ENCODE peak calls at places on chromosomes 4 and X, in seven cellular contexts. One of them, this sample, is unnamed. For H3K4me1, the result is how much of the 10 kb centered on the place peaks cover.

GRCh38 chr4:16865209-16865896 is 33.1 kb downstream of the LDB2 start:
- DNase-seq in mesenchymal stem cell: no peak
- DNase-seq in HAP-1: no peak
- DNase-seq in BE2C: no peak
- DNase-seq in A673: no peak
- DNase-seq in gastrocnemius medialis: no peak
- DNase-seq in mammary epithelial cell: no peak
- DNase-seq in this sample: no peak

GRCh38 chr4:104930298-104930697 is 216.4 kb upstream of the TET2 start:
- DNase-seq in mammary epithelial cell: no peak
- DNase-seq in BE2C: no peak
- DNase-seq in A673: no peak
- DNase-seq in HAP-1: no peak
- DNase-seq in gastrocnemius medialis: no peak
- DNase-seq in mesenchymal stem cell: no peak
- DNase-seq in this sample: no peak

GRCh38 chr4:123260429-123261052 is 136.1 kb upstream of the SPRY1 start:
- DNase-seq in BE2C: no peak
- DNase-seq in mesenchymal stem cell: no peak
- DNase-seq in gastrocnemius medialis: no peak
- DNase-seq in A673: peak
- DNase-seq in mammary epithelial cell: no peak
- DNase-seq in HAP-1: no peak
- DNase-seq in this sample: no peak

GRCh38 chr4:17770845-17771244 is 10.6 kb downstream of the FAM184B start:
- DNase-seq in gastrocnemius medialis: no peak
- DNase-seq in BE2C: no peak
- DNase-seq in mesenchymal stem cell: no peak
- DNase-seq in A673: no peak
- DNase-seq in mammary epithelial cell: peak
- DNase-seq in HAP-1: no peak
- DNase-seq in this sample: peak

GRCh38 chr4:30696195-30696594 is 24.0 kb upstream of the PCDH7 start:
- DNase-seq in gastrocnemius medialis: no peak
- DNase-seq in mammary epithelial cell: no peak
- DNase-seq in BE2C: no peak
- DNase-seq in A673: no peak
- DNase-seq in HAP-1: no peak
- DNase-seq in mesenchymal stem cell: no peak
- DNase-seq in this sample: peak

GRCh38 chr4:41468122-41468521 is 69.8 kb upstream of the LIMCH1 start:
- DNase-seq in HAP-1: peak
- DNase-seq in A673: no peak
- DNase-seq in gastrocnemius medialis: no peak
- DNase-seq in mesenchymal stem cell: no peak
- DNase-seq in BE2C: no peak
- DNase-seq in mammary epithelial cell: no peak
- DNase-seq in this sample: no peak

GRCh38 chr4:112862318-112862674 is 187.2 kb upstream of the ANK2 start:
- DNase-seq in mesenchymal stem cell: no peak
- DNase-seq in HAP-1: no peak
- DNase-seq in mammary epithelial cell: no peak
- DNase-seq in A673: no peak
- DNase-seq in gastrocnemius medialis: no peak
- DNase-seq in BE2C: no peak
- DNase-seq in this sample: no peak

GRCh38 chrX:23885803-23886202 is 21.9 kb downstream of the APOO start:
- DNase-seq in A673: peak
- DNase-seq in mesenchymal stem cell: no peak
- DNase-seq in mammary epithelial cell: no peak
- DNase-seq in BE2C: no peak
- DNase-seq in gastrocnemius medialis: no peak
- DNase-seq in HAP-1: no peak
- DNase-seq in this sample: no peak

GRCh38 chr4:161714022-161714751 is 449.6 kb downstream of the FSTL5 start:
- DNase-seq in mammary epithelial cell: peak
- DNase-seq in HAP-1: no peak
- DNase-seq in A673: peak
- DNase-seq in gastrocnemius medialis: no peak
- DNase-seq in mesenchymal stem cell: peak
- DNase-seq in BE2C: no peak
- DNase-seq in this sample: peak

GRCh38 chrX:11381464-11381863 is 88.3 kb downstream of the AMELX start:
- DNase-seq in A673: peak
- DNase-seq in BE2C: peak
- DNase-seq in mesenchymal stem cell: peak
- DNase-seq in gastrocnemius medialis: peak
- DNase-seq in mammary epithelial cell: peak
- DNase-seq in HAP-1: peak
- DNase-seq in this sample: peak

GRCh38 chrX:12548746-12549145 is 242.5 kb upstream of the PRPS2 start:
- DNase-seq in BE2C: no peak
- DNase-seq in mammary epithelial cell: peak
- DNase-seq in mesenchymal stem cell: peak
- DNase-seq in gastrocnemius medialis: no peak
- DNase-seq in A673: peak
- DNase-seq in HAP-1: peak
- DNase-seq in this sample: no peak

GRCh38 chr4:154018659-154019058 is 229.8 kb upstream of the SFRP2 start:
- DNase-seq in HAP-1: peak
- DNase-seq in mammary epithelial cell: no peak
- DNase-seq in gastrocnemius medialis: no peak
- DNase-seq in BE2C: no peak
- DNase-seq in A673: peak
- DNase-seq in mesenchymal stem cell: no peak
- DNase-seq in this sample: no peak

GRCh38 chr4:189771696-189772361 is 168.8 kb upstream of the FRG1 start:
- DNase-seq in HAP-1: no peak
- DNase-seq in BE2C: no peak
- DNase-seq in mesenchymal stem cell: no peak
- DNase-seq in gastrocnemius medialis: no peak
- DNase-seq in mammary epithelial cell: peak
- DNase-seq in A673: no peak
- DNase-seq in this sample: no peak

GRCh38 chrX:65196758-65197371 is 220.6 kb upstream of the ZC4H2 start:
- DNase-seq in mesenchymal stem cell: no peak
- DNase-seq in BE2C: peak
- DNase-seq in gastrocnemius medialis: no peak
- DNase-seq in HAP-1: peak
- DNase-seq in A673: no peak
- DNase-seq in mammary epithelial cell: no peak
- DNase-seq in this sample: peak

GRCh38 chr4:153112071-153112460 is 92.2 kb upstream of the TRIM2 start:
- DNase-seq in A673: no peak
- DNase-seq in HAP-1: no peak
- DNase-seq in gastrocnemius medialis: no peak
- DNase-seq in BE2C: peak
- DNase-seq in mesenchymal stem cell: no peak
- DNase-seq in mammary epithelial cell: no peak
- DNase-seq in this sample: no peak

GRCh38 chrX:139448996-139449395 is 81.5 kb upstream of the F9 start:
- DNase-seq in mammary epithelial cell: no peak
- DNase-seq in gastrocnemius medialis: no peak
- DNase-seq in HAP-1: no peak
- DNase-seq in A673: peak
- DNase-seq in mesenchymal stem cell: no peak
- DNase-seq in BE2C: no peak
- DNase-seq in this sample: peak

GRCh38 chrX:106874075-106874474 is 29.1 kb downstream of the RIPPLY1 start:
- DNase-seq in mammary epithelial cell: no peak
- DNase-seq in HAP-1: peak
- DNase-seq in BE2C: no peak
- DNase-seq in A673: peak
- DNase-seq in gastrocnemius medialis: no peak
- DNase-seq in mesenchymal stem cell: peak
- DNase-seq in this sample: no peak

GRCh38 chr4:140790765-140791164 is 34.6 kb upstream of the TBC1D9 start:
- DNase-seq in mammary epithelial cell: peak
- DNase-seq in HAP-1: no peak
- DNase-seq in gastrocnemius medialis: peak
- DNase-seq in mesenchymal stem cell: no peak
- DNase-seq in A673: no peak
- DNase-seq in BE2C: no peak
- DNase-seq in this sample: peak

GRCh38 chrX:12702509-12703091 is 88.6 kb upstream of the PRPS2 start:
- DNase-seq in mammary epithelial cell: peak
- DNase-seq in mesenchymal stem cell: no peak
- DNase-seq in BE2C: peak
- DNase-seq in HAP-1: peak
- DNase-seq in A673: peak
- DNase-seq in gastrocnemius medialis: no peak
- DNase-seq in this sample: peak

GRCh38 chrX:623599-624323 is 6.8 kb upstream of the SHOX start:
- DNase-seq in A673: peak
- DNase-seq in HAP-1: no peak
- DNase-seq in gastrocnemius medialis: no peak
- DNase-seq in mammary epithelial cell: no peak
- DNase-seq in mesenchymal stem cell: no peak
- DNase-seq in BE2C: no peak
- DNase-seq in this sample: no peak

GRCh38 chr4:180538384-180539052 is 1704.7 kb upstream of the TENM3 start:
- DNase-seq in BE2C: no peak
- DNase-seq in A673: no peak
- DNase-seq in mesenchymal stem cell: no peak
- DNase-seq in gastrocnemius medialis: no peak
- DNase-seq in mammary epithelial cell: no peak
- DNase-seq in HAP-1: no peak
- DNase-seq in this sample: no peak

GRCh38 chr4:152663203-152664066 is 16.4 kb downstream of the TMEM154 start:
- DNase-seq in HAP-1: no peak
- DNase-seq in BE2C: no peak
- DNase-seq in mammary epithelial cell: no peak
- DNase-seq in mesenchymal stem cell: peak
- DNase-seq in gastrocnemius medialis: no peak
- DNase-seq in A673: no peak
- DNase-seq in this sample: no peak

GRCh38 chr4:89541998-89542397 is 234.4 kb upstream of the GPRIN3 start:
- DNase-seq in gastrocnemius medialis: no peak
- DNase-seq in mammary epithelial cell: no peak
- DNase-seq in A673: no peak
- DNase-seq in BE2C: no peak
- DNase-seq in mesenchymal stem cell: no peak
- DNase-seq in HAP-1: no peak
- DNase-seq in this sample: no peak

GRCh38 chr4:78558421-78558820 is 6.9 kb downstream of the ANXA3 start:
- DNase-seq in HAP-1: no peak
- DNase-seq in A673: no peak
- DNase-seq in mesenchymal stem cell: no peak
- DNase-seq in gastrocnemius medialis: no peak
- DNase-seq in mammary epithelial cell: peak
- DNase-seq in BE2C: no peak
- DNase-seq in this sample: peak

GRCh38 chr4:78560296-78560963 is 8.9 kb downstream of the ANXA3 start:
- DNase-seq in mammary epithelial cell: peak
- DNase-seq in BE2C: no peak
- DNase-seq in mesenchymal stem cell: peak
- DNase-seq in A673: no peak
- DNase-seq in gastrocnemius medialis: no peak
- DNase-seq in HAP-1: no peak
- DNase-seq in this sample: peak

GRCh38 chr4:78556655-78557054 is 5.1 kb downstream of the ANXA3 start:
- DNase-seq in mammary epithelial cell: peak
- DNase-seq in HAP-1: no peak
- DNase-seq in gastrocnemius medialis: no peak
- DNase-seq in BE2C: no peak
- DNase-seq in A673: no peak
- DNase-seq in mesenchymal stem cell: no peak
- DNase-seq in this sample: no peak

GRCh38 chr4:78561677-78562076 is 10.1 kb downstream of the ANXA3 start:
- DNase-seq in mesenchymal stem cell: no peak
- DNase-seq in A673: no peak
- DNase-seq in gastrocnemius medialis: no peak
- DNase-seq in HAP-1: no peak
- DNase-seq in mammary epithelial cell: no peak
- DNase-seq in BE2C: no peak
- DNase-seq in this sample: no peak

DNA sequence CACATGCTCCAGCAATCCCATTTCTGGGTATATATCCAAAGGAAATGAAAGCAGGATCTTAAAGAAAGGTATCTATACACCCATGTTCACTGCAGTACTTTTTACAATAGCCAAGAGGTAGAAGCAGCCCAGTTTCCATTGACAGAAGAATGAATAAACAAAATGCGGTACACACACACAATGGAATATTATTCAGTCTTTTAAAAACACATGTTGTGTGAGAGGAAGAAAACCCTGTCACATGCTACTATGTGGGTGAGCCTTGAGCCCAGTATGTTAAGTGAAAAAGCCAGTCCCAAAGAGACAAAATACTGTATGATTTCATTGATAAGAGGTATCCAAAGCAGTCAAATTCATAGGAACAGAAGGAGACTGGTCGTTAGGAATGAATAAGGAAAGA is 6.3 kb downstream of the ANXA3 start:
- DNase-seq in HAP-1: no peak
- DNase-seq in mammary epithelial cell: no peak
- DNase-seq in mesenchymal stem cell: no peak
- DNase-seq in BE2C: no peak
- DNase-seq in A673: no peak
- DNase-seq in gastrocnemius medialis: no peak
- DNase-seq in this sample: no peak
- H3K4me1 ChIP-seq in HAP-1: under half
- H3K4me1 ChIP-seq in mammary epithelial cell: half or more
- H3K4me1 ChIP-seq in mesenchymal stem cell: under half
- H3K4me1 ChIP-seq in BE2C: under half
- H3K4me1 ChIP-seq in A673: under half
- H3K4me1 ChIP-seq in gastrocnemius medialis: under half
- H3K4me1 ChIP-seq in this sample: half or more

GRCh38 chr4:175414602-175415001 is 397.5 kb downstream of the GPM6A start:
- DNase-seq in mesenchymal stem cell: no peak
- DNase-seq in BE2C: no peak
- DNase-seq in gastrocnemius medialis: no peak
- DNase-seq in HAP-1: no peak
- DNase-seq in mammary epithelial cell: no peak
- DNase-seq in A673: peak
- DNase-seq in this sample: no peak
- H3K4me1 ChIP-seq in mesenchymal stem cell: under half
- H3K4me1 ChIP-seq in BE2C: under half
- H3K4me1 ChIP-seq in gastrocnemius medialis: under half
- H3K4me1 ChIP-seq in HAP-1: under half
- H3K4me1 ChIP-seq in mammary epithelial cell: under half
- H3K4me1 ChIP-seq in A673: under half
- H3K4me1 ChIP-seq in this sample: under half

GRCh38 chr4:1716065-1716945 is 4.2 kb upstream of the SLBP start:
- DNase-seq in BE2C: no peak
- DNase-seq in HAP-1: no peak
- DNase-seq in gastrocnemius medialis: no peak
- DNase-seq in mesenchymal stem cell: no peak
- DNase-seq in A673: no peak
- DNase-seq in mammary epithelial cell: no peak
- DNase-seq in this sample: no peak
- H3K4me1 ChIP-seq in BE2C: under half
- H3K4me1 ChIP-seq in HAP-1: under half
- H3K4me1 ChIP-seq in gastrocnemius medialis: under half
- H3K4me1 ChIP-seq in mesenchymal stem cell: under half
- H3K4me1 ChIP-seq in A673: under half
- H3K4me1 ChIP-seq in mammary epithelial cell: under half
- H3K4me1 ChIP-seq in this sample: under half

DNA sequence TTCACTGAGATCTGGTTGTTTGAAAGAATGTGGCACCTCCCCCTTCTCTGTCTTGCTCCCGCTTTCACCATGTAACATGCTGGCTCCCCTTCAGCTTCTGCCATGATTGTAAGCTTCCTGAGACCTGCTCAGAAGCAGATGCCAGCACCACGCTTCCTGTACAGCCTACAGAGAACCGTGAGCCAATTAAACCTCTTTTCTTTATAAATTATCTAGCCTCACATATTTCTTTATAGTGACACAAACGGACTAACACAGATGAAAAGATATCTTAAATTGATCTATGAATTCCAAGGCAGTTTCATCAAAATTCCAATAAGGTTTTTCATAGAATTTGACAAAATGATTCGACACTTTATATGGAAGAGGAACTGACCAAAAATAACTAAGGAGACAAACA is 57.0 kb upstream of the OGT start:
- DNase-seq in HAP-1: no peak
- DNase-seq in mesenchymal stem cell: no peak
- DNase-seq in gastrocnemius medialis: no peak
- DNase-seq in A673: no peak
- DNase-seq in mammary epithelial cell: no peak
- DNase-seq in BE2C: no peak
- DNase-seq in this sample: no peak
- H3K4me1 ChIP-seq in HAP-1: under half
- H3K4me1 ChIP-seq in mesenchymal stem cell: under half
- H3K4me1 ChIP-seq in gastrocnemius medialis: under half
- H3K4me1 ChIP-seq in A673: under half
- H3K4me1 ChIP-seq in mammary epithelial cell: under half
- H3K4me1 ChIP-seq in BE2C: under half
- H3K4me1 ChIP-seq in this sample: under half

This sample was measured in foreskin keratinocyte.